ENCODE peak calls at places on chromosomes 16 and 17, in seven cellular contexts. T is epithelial cell of esophagus, K is ovary, Y is heart left ventricle, H is lower lobe of right lung, L is RWPE1, E is astrocyte of the cerebellum. F is an unnamed sample.

GRCh38 chr16:64428463-64428862 is 693.4 kb downstream of the CDH11 start:
- DNase-seq in L (peak; percentile 52), T (peak; percentile 64), K (no peak), H (no peak), E (no peak), Y (no peak), F (no peak)

GRCh38 chr17:31527606-31528005 is 136.1 kb downstream of the RAB11FIP4 start:
- DNase-seq in Y (no peak), E (no peak), K (no peak), H (no peak), T (no peak), L (no peak), F (no peak)

GRCh38 chr17:41799366-41799765 is 12.4 kb downstream of the P3H4 start:
- DNase-seq in K (no peak), H (no peak), Y (no peak), L (peak; percentile 52), E (no peak), T (peak; percentile 93), F (no peak)

GRCh38 chr17:28371245-28372202 is at the start of gene SARM1:
- DNase-seq in Y (peak; percentile 93), T (no peak), H (peak; percentile 82), K (peak; percentile 87), E (peak; percentile 74), L (peak; percentile 64), F (peak; percentile 94)

GRCh38 chr16:55469821-55470532 is 9.0 kb upstream of the MMP2 start:
- DNase-seq in H (no peak), T (no peak), K (no peak), E (no peak), Y (no peak), L (no peak), F (no peak)

GRCh38 chr17:76193616-76194015 is 46.7 kb downstream of the RNF157 start:
- DNase-seq in L (no peak), K (no peak), T (no peak), E (no peak), Y (no peak), H (no peak), F (no peak)

GRCh38 chr17:35086931-35087573 is 23.5 kb upstream of the RFFL start:
- DNase-seq in T (peak; percentile 61), L (no peak), H (no peak), E (no peak), Y (no peak), K (no peak), F (no peak)

GRCh38 chr16:72113616-72113945 is 19.9 kb downstream of the DHX38 start:
- DNase-seq in E (no peak), Y (no peak), L (no peak), T (no peak), H (no peak), K (no peak), F (no peak)

GRCh38 chr17:75555679-75556153 is 30.2 kb downstream of the LLGL2 start:
- DNase-seq in L (no peak), Y (no peak), E (no peak), T (no peak), K (no peak), H (no peak), F (no peak)

GRCh38 chr16:14196539-14196938 is 125.4 kb downstream of the MRTFB start:
- DNase-seq in H (no peak), L (no peak), K (no peak), T (no peak), Y (no peak), E (no peak), F (no peak)

GRCh38 chr16:81036751-81037350 is 1.2 kb downstream of the ATMIN start:
- DNase-seq in L (peak; percentile 9), Y (no peak), H (no peak), T (peak; percentile 60), K (no peak), E (no peak), F (no peak)

GRCh38 chr17:68591583-68591982 is 9.6 kb downstream of the FAM20A start:
- DNase-seq in H (no peak), K (peak; percentile 50), E (no peak), Y (no peak), L (no peak), T (no peak), F (no peak)

GRCh38 chr17:76911299-76912007 is 43.2 kb downstream of the MGAT5B start:
- DNase-seq in E (no peak), Y (peak; percentile 11), K (no peak), T (no peak), L (no peak), H (no peak), F (no peak)

GRCh38 chr16:69725480-69726312 is 664 bp downstream of the NQO1 start:
- DNase-seq in Y (no peak), T (no peak), H (no peak), K (no peak), L (no peak), E (no peak), F (no peak)

GRCh38 chr17:72253597-72253996 is 132.8 kb downstream of the SOX9 start:
- DNase-seq in T (no peak), E (no peak), Y (no peak), H (no peak), K (no peak), L (no peak), F (no peak)

GRCh38 chr16:84976644-84977400 is 34.5 kb downstream of the ZDHHC7 start:
- DNase-seq in L (no peak), Y (peak; percentile 79), H (peak; percentile 83), E (no peak), K (no peak), T (no peak), F (no peak)

GRCh38 chr16:30186782-30187555 is 3.6 kb downstream of the CORO1A start:
- DNase-seq in H (peak; percentile 88), E (no peak), T (peak; percentile 60), L (no peak), Y (peak; percentile 90), K (peak; percentile 26), F (no peak)

GRCh38 chr17:76684756-76685155 is 26.0 kb downstream of the MXRA7 start:
- DNase-seq in Y (no peak), E (no peak), K (no peak), T (no peak), L (no peak), H (no peak), F (no peak)

GRCh38 chr16:23679986-23680336 is 1.3 kb downstream of the PLK1 start:
- DNase-seq in K (no peak), L (no peak), H (no peak), E (no peak), Y (no peak), T (peak; percentile 20), F (no peak)
- TF ChIP-seq CTCF in K (no peak), L (no peak), H (no peak), E (no peak), Y (no peak), T (no peak), F (no peak)

GRCh38 chr16:53421248-53421647 is 13.0 kb upstream of the RBL2 start:
- DNase-seq in K (no peak), T (no peak), Y (no peak), H (no peak), E (no peak), L (no peak), F (no peak)
- TF ChIP-seq CTCF in K (no peak), T (no peak), Y (no peak), H (no peak), E (no peak), L (no peak), F (no peak)

GRCh38 chr16:89704281-89704680 is 2.8 kb upstream of the SPATA2L start:
- DNase-seq in L (no peak), E (no peak), T (no peak), Y (no peak), H (no peak), K (no peak), F (no peak)

GRCh38 chr16:89700649-89701424 is 668 bp downstream of the SPATA2L start:
- DNase-seq in K (no peak), E (no peak), Y (peak; percentile 73), H (peak; percentile 77), T (peak; percentile 85), L (no peak), F (no peak)

GRCh38 chr16:89705006-89705405 is 3.5 kb upstream of the SPATA2L start:
- DNase-seq in T (no peak), H (no peak), L (no peak), K (no peak), Y (no peak), E (no peak), F (no peak)

GRCh38 chr16:89700100-89700648 is 1.3 kb downstream of the SPATA2L start:
- DNase-seq in T (peak; percentile 100), K (peak; percentile 100), H (peak; percentile 100), Y (peak; percentile 99), L (peak; percentile 94), E (peak; percentile 95), F (peak; percentile 73)

DNA sequence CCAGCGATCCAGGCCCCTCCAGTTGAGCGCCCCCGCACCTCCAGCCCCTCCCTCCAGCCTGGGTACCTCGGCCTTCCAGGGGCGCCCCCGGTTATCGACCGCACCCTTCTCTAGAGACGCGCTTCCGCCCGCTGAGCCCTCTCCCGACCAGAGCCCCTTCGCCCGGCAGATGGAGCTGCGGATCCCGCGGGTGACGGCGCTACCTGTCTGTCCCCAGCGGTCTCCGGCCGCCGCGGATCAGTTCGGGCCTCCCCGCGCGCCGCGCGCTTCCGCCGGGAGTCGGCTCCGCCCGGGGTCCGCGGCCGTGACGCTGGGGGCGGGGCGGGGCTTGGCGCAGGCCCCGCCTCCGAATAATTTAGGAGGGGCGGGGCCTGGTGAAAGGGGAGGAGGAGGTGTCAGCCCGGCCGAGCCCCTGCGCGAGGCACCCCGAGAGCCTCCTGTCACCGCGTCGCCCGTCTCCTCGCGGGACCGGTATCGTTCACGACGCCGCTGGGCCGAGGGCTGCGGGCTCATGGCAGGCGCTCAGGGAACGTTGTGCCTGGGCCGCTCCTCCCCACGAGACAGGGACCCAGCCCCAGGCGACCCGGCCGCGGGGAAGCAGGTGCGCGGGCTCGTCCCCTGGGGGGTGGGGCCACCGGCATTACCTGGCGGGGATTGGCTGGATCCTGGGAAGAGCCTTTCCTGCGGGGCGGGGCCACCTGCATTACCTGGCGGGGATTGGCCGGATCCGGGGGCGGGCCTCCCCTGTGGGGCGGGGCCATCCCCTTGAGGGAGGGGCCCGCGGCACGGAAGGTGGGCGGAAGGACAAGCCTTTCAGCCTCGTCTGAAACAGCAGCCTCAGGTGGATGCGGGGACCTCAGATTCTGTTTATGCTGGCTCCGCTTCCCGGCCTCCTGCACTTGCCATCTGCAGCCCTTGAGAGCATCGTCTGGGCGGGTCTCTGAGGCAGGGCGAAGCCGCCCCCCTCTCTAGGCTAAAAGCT is at the start of gene SPATA2L:
- DNase-seq in Y (peak; percentile 95), K (peak; percentile 91), H (peak; percentile 96), T (peak; percentile 98), L (peak; percentile 98), E (peak; percentile 64), F (peak; percentile 77)
- TF ChIP-seq CTCF in Y (peak; percentile 43), K (peak; percentile 15), H (no peak), T (no peak), L (no peak), E (peak; percentile 12), F (no peak)

DNA sequence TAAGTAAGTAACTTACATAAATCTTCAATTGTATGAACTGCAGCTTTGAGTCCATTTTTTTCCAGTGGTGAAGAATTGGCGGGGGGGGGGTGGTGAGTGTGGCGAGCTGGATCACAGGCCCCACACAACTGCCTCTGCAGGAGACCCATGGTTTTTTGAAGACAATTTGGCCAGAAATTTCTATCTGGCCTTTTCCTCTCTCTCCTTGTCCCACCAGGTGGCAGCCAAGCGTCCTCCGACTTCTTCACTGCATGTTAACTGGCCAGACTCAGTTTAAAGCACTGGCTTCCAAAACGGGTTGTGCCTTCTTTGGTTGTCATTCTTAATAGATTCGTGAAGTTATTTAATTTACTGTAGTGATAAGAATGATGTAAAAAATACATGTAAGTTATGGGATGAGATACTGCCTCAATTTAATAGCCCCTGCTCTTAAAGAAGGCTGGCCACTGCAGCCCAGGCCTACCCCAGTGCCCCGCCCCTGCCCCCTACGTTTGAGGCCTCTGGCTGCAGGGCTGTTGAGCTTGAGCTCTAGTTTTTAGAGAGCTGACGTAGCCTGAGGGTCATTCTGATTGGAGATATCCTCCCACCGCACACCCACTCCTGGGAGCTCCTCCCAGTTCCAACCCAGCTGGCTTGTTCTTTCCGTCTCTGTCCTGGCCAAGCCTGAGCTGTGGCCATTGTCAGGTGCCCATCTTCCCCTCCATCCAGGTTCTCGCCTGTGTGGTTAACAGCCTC is 36.4 kb downstream of the AKAP1 start:
- DNase-seq in E (peak; percentile 27), H (no peak), K (peak; percentile 46), L (peak; percentile 35), T (peak; percentile 45), Y (no peak), F (no peak)
- TF ChIP-seq CTCF in E (peak; percentile 84), H (peak; percentile 13), K (peak; percentile 36), L (peak; percentile 41), T (peak; percentile 63), Y (peak; percentile 61), F (peak; percentile 60)

F was measured in D721Med.